ENCODE peak calls at places on chromosomes 1 and 21, in four cellular contexts. P, B, G and C are unnamed samples.

GRCh38 chr1:90730247-90731022 is 13.3 kb upstream of the BARHL2 start:
- DNase-seq in P (no peak), B (no peak), G (no peak), C (no peak)

GRCh38 chr21:42735061-42735460 is 81.6 kb downstream of the PDE9A start:
- DNase-seq in P (no peak), B (no peak), G (peak; percentile 30), C (no peak)

GRCh38 chr1:64745181-64745985 is 508 bp downstream of the RAVER2 start:
- DNase-seq in P (peak; percentile 51), B (peak; percentile 58), G (peak; percentile 73), C (no peak)

GRCh38 chr1:172408958-172409357 is 11.5 kb upstream of the C1orf105 start:
- DNase-seq in P (no peak), B (no peak), G (no peak), C (no peak)

GRCh38 chr21:42373181-42373907 is 7.0 kb upstream of the TFF1 start:
- DNase-seq in P (no peak), B (no peak), G (no peak), C (no peak)

GRCh38 chr1:231938211-231938610 is 311.6 kb downstream of the DISC1 start:
- DNase-seq in P (no peak), B (no peak), G (no peak), C (no peak)

GRCh38 chr1:15756143-15757015 is 2.2 kb upstream of the FBLIM1 start:
- DNase-seq in P (no peak), B (no peak), G (no peak), C (no peak)

GRCh38 chr21:32757804-32758203 is 13.8 kb downstream of the PAXBP1 start:
- DNase-seq in P (no peak), B (no peak), G (no peak), C (no peak)

GRCh38 chr1:209030454-209031167 is 552.9 kb upstream of the CAMK1G start:
- DNase-seq in P (peak; percentile 58), B (no peak), G (no peak), C (no peak)

GRCh38 chr1:234942869-234943501 is 185.7 kb downstream of the TOMM20 start:
- DNase-seq in P (no peak), B (no peak), G (peak; percentile 8), C (no peak)

GRCh38 chr1:36847186-36847585 is 187.1 kb downstream of the GRIK3 start:
- DNase-seq in P (no peak), B (no peak), G (no peak), C (no peak)

GRCh38 chr1:16174261-16174871 is 18.5 kb upstream of the EPHA2 start:
- DNase-seq in P (no peak), B (no peak), G (no peak), C (no peak)

GRCh38 chr1:84968101-84968500 is 28.8 kb downstream of the MCOLN2 start:
- DNase-seq in P (no peak), B (no peak), G (no peak), C (no peak)

GRCh38 chr1:204376919-204377799 is 17.4 kb upstream of the PLEKHA6 start:
- DNase-seq in P (no peak), B (peak; percentile 84), G (no peak), C (no peak)

GRCh38 chr1:246591958-246592357 is 25.7 kb downstream of the CNST start:
- DNase-seq in P (no peak), B (no peak), G (no peak), C (no peak)

GRCh38 chr21:35648512-35648911 is 411.8 kb downstream of the SETD4 start:
- DNase-seq in P (no peak), B (no peak), G (no peak), C (no peak)

DNA sequence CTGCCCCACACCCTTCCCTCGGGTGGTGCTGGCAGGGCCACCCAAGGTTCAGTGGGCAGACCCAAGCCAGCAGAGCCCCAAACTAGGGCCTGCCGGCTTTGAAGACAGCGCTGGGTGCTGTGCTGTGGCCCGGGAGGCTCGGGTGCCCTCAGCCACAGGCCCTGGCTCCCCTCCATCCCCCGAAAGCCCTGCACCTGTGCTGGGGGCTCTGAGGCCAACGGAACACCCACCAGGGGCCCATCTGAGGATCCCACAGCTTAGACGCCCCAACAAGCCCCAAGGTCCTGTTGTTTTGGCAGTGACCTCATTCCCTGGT is 8.6 kb downstream of the ITGB2 start:
- DNase-seq in P (no peak), B (no peak), G (no peak), C (no peak)
- H3K4me1 ChIP-seq in P (peaks cover 8% of the 10 kb centered on the region), B (peaks cover 5% of the 10 kb centered on the region), G (peaks cover 49% of the 10 kb centered on the region), C (peaks cover 73% of the 10 kb centered on the region)

GRCh38 chr1:38062361-38063288 is 16.0 kb upstream of the POU3F1 start:
- DNase-seq in P (no peak), B (no peak), G (no peak), C (no peak)

GRCh38 chr1:38061883-38062328 is 15.3 kb upstream of the POU3F1 start:
- DNase-seq in P (no peak), B (no peak), G (no peak), C (no peak)

GRCh38 chr1:38061290-38061689 is 14.7 kb upstream of the POU3F1 start:
- DNase-seq in P (no peak), B (no peak), G (no peak), C (no peak)

GRCh38 chr1:38063616-38064015 is 17.0 kb upstream of the POU3F1 start:
- DNase-seq in P (no peak), B (no peak), G (no peak), C (no peak)

DNA sequence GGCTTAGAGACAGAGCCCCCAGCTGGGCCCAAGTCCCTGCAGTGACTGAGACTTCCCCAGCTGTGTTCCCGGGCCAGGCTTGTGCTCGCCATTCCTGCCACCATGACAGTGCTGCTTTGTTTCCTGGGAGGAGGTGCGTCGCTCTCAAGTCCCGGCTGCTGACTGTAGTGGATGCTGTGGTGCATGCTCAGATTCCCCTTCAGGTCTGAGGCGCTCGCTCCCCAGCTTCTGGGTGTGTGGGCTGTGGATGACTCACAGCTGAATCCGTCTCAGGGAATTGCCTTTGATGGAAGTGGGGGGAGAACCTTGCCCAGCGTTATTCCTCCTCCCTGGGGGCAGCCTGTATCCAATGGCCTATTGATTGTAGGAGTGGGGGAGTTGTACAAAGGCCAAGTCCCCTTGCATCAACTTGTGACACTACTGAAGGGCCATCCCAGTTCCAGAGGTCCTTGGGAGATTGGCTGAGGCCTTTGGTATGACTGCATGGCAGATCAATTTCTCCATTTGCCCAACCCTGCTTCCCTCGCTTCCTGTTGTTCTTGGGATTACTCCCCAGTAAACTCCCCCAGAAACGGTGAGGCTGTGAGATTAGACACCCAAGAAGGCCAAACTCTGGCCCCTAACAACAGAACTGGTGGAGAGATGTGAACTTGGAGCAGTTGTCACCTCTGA is 17.8 kb upstream of the POU3F1 start:
- DNase-seq in P (no peak), B (no peak), G (no peak), C (no peak)
- H3K4me3 ChIP-seq in P (no peak overlapping the region), B (no peak overlapping the region), G (no peak overlapping the region), C (no peak overlapping the region)

GRCh38 chr1:113103048-113103447 is 30.1 kb downstream of the LRIG2 start:
- DNase-seq in P (peak; percentile 20), B (no peak), G (no peak), C (no peak)
- H3K27ac ChIP-seq in P (peak overlapping the region; percentile 35), B (no peak overlapping the region), G (no peak overlapping the region), C (no peak overlapping the region)

GRCh38 chr1:13754510-13755103 is 54.6 kb downstream of the PRDM2 start:
- DNase-seq in P (peak; percentile 20), B (no peak), G (no peak), C (no peak)
- H3K4me1 ChIP-seq in P (peaks cover 80% of the 10 kb centered on the region), B (peaks cover 38% of the 10 kb centered on the region), G (peaks cover 84% of the 10 kb centered on the region), C (peaks cover 95% of the 10 kb centered on the region)

GRCh38 chr21:18468775-18469174 is 65.2 kb upstream of the TMPRSS15 start:
- DNase-seq in P (no peak), B (peak; percentile 8), G (no peak), C (no peak)
- H3K4me3 ChIP-seq in P (no peak overlapping the region), B (no peak overlapping the region), G (no peak overlapping the region), C (no peak overlapping the region)

GRCh38 chr1:97092824-97093223 is 371.2 kb downstream of the PTBP2 start:
- DNase-seq in P (no peak), B (no peak), G (no peak), C (no peak)

GRCh38 chr1:97095764-97096163 is 374.2 kb downstream of the PTBP2 start:
- DNase-seq in P (no peak), B (no peak), G (no peak), C (no peak)

GRCh38 chr1:97091679-97092078 is 370.1 kb downstream of the PTBP2 start:
- DNase-seq in P (no peak), B (no peak), G (no peak), C (no peak)

GRCh38 chr1:97094257-97094972 is 372.8 kb downstream of the PTBP2 start:
- DNase-seq in P (no peak), B (no peak), G (no peak), C (no peak)

DNA sequence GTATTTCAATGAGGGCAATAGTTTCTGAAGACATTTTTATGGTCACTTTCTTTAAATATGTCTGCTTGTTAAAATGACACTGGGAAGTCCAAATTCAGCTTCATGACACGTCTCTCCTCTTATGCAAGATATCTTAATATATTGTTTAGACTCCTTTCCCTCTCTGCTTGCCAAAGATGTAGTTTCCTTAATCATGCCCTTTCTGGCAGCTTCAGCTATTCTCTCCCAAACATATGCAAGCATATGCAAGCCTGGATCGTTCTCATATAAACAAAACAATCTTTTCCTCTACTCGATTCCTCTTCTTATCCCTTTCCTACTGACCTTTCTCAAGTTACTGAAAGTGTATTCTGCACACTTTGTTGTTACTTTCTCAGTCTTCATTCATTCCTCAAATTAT is 372.2 kb downstream of the PTBP2 start:
- DNase-seq in P (no peak), B (no peak), G (no peak), C (no peak)
- H3K27ac ChIP-seq in P (no peak overlapping the region), B (no peak overlapping the region), G (no peak overlapping the region), C (no peak overlapping the region)

DNA sequence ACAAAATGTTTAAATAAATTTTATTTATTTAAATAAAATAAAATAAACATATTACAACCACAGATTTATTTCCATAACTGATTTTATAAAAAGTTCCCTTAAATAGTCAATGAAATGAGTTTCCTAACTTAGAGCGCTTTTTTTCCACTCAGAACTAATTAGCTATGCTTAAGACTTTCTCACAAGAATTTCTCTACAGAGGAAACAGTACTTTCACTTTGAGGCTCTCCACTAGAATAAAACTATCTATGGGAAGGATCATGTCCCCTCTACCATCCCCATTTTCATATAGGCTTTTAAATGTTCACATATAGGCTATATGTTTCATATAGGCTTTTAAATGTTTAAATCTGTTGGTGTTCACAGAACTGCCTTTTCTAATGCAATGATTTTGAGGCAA is 40.0 kb upstream of the DPH5 start:
- DNase-seq in P (no peak), B (no peak), G (no peak), C (no peak)
- H3K4me1 ChIP-seq in P (no peaks in the 10 kb centered on the region), B (no peaks in the 10 kb centered on the region), G (no peaks in the 10 kb centered on the region), C (peaks cover 18% of the 10 kb centered on the region)

DNA sequence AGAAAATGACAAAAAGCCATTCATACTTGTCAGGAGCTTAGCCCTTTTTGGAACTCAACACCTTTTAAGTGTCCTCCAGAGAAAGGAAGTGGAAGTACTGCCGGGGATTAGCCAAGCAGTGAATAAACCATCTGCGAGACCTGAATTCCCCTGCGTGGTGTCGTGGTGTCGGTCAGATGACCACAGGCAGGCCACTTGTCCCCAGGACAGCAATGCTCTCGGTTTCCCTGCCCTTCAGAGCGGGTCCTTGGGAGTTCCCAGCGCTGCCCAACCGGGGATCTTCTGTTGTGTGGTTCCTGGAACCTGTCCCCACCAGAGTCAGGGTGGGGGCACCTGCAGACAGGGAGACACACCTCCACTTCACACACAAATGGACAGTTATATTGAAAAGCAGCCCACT is 9.2 kb downstream of the GPR157 start:
- DNase-seq in P (peak; percentile 87), B (no peak), G (no peak), C (no peak)
- H3K4me3 ChIP-seq in P (no peak overlapping the region), B (no peak overlapping the region), G (no peak overlapping the region), C (no peak overlapping the region)